ENCODE peak calls at places on chromosomes 12 and 14, in nine cellular contexts. H, Q, S, X, B, N, E, G and I are unnamed samples.

GRCh38 chr14:95044463-95045254 is 112.7 kb downstream of the DICER1 start:
- DNase-seq in H (no peak), Q (no peak), S (no peak), X (peak), B (no peak), N (no peak), E (no peak), G (no peak), I (no peak)

GRCh38 chr14:105845725-105846309 is 319.4 kb downstream of the TMEM121 start:
- DNase-seq in H (no peak), Q (no peak), S (no peak), X (no peak), B (no peak), N (no peak), E (no peak), G (no peak), I (no peak)

GRCh38 chr12:80154261-80154660 is 54.9 kb downstream of the OTOGL start:
- DNase-seq in H (no peak), Q (no peak), S (no peak), X (no peak), B (no peak), N (no peak), E (peak), G (no peak), I (peak)

GRCh38 chr12:58204086-58204485 is 262.7 kb downstream of the ATP23 start:
- DNase-seq in H (no peak), Q (no peak), S (no peak), X (no peak), B (no peak), N (peak), E (no peak), G (no peak), I (peak)

GRCh38 chr14:61221906-61222305 is 59.2 kb downstream of the TMEM30B start:
- DNase-seq in H (no peak), Q (no peak), S (no peak), X (no peak), B (no peak), N (no peak), E (peak), G (no peak), I (no peak)

GRCh38 chr12:131092911-131093901 is 139.5 kb downstream of the ADGRD1 start:
- DNase-seq in H (peak), Q (no peak), S (peak), X (peak), B (no peak), N (peak), E (peak), G (no peak), I (no peak)

GRCh38 chr14:45065951-45066350 is 18.0 kb upstream of the PRPF39 start:
- DNase-seq in H (no peak), Q (no peak), S (no peak), X (no peak), B (no peak), N (no peak), E (no peak), G (no peak), I (no peak)

GRCh38 chr12:989751-990278 is 1.2 kb upstream of the ERC1 start:
- DNase-seq in H (peak), Q (peak), S (no peak), X (peak), B (no peak), N (peak), E (peak), G (no peak), I (peak)

GRCh38 chr12:9135903-9136310 is 20.2 kb upstream of the A2M start:
- DNase-seq in H (no peak), Q (no peak), S (no peak), X (no peak), B (no peak), N (no peak), E (no peak), G (no peak), I (no peak)

GRCh38 chr12:6372403-6373003 is 2.9 kb downstream of the SCNN1A start:
- DNase-seq in H (peak), Q (peak), S (no peak), X (peak), B (no peak), N (peak), E (peak), G (no peak), I (peak)

GRCh38 chr12:67939611-67940010 is 49.6 kb upstream of the IFNG-AS1 start:
- DNase-seq in H (no peak), Q (no peak), S (no peak), X (no peak), B (no peak), N (no peak), E (no peak), G (no peak), I (no peak)

GRCh38 chr14:94679106-94679819 is 67.1 kb downstream of the SERPINA3 start:
- DNase-seq in H (no peak), Q (no peak), S (no peak), X (no peak), B (no peak), N (no peak), E (no peak), G (no peak), I (no peak)

GRCh38 chr12:104372048-104372720 is 68.6 kb downstream of the EID3 start:
- DNase-seq in H (no peak), Q (no peak), S (no peak), X (no peak), B (no peak), N (no peak), E (no peak), G (no peak), I (no peak)

GRCh38 chr12:75481774-75482173 is 1.2 kb downstream of the GLIPR1 start:
- DNase-seq in H (peak), Q (no peak), S (no peak), X (no peak), B (no peak), N (peak), E (peak), G (no peak), I (peak)

GRCh38 chr12:124599074-124599999 is 31.9 kb upstream of the NCOR2 start:
- DNase-seq in H (no peak), Q (no peak), S (no peak), X (no peak), B (no peak), N (peak), E (peak), G (no peak), I (peak)

GRCh38 chr14:92352158-92352985 is 29.4 kb downstream of the SLC24A4 start:
- DNase-seq in H (no peak), Q (peak), S (no peak), X (no peak), B (peak), N (peak), E (peak), G (no peak), I (peak)

GRCh38 chr12:57852620-57853509 is 6.3 kb upstream of the CTDSP2 start:
- DNase-seq in H (no peak), Q (peak), S (no peak), X (no peak), B (no peak), N (no peak), E (no peak), G (no peak), I (no peak)

GRCh38 chr12:42625611-42626010 is 36.1 kb upstream of the PRICKLE1 start:
- DNase-seq in H (no peak), Q (no peak), S (no peak), X (no peak), B (no peak), N (no peak), E (no peak), G (no peak), I (no peak)

GRCh38 chr12:88784166-88784565 is 203.9 kb upstream of the KITLG start:
- DNase-seq in H (no peak), Q (no peak), S (no peak), X (no peak), B (no peak), N (peak), E (no peak), G (no peak), I (peak)

GRCh38 chr14:55188686-55189295 is 2.6 kb downstream of the DLGAP5 start:
- DNase-seq in H (no peak), Q (no peak), S (no peak), X (no peak), B (no peak), N (peak), E (no peak), G (no peak), I (peak)

GRCh38 chr14:20934148-20934762 is 21.0 kb upstream of the RNASE2 start:
- DNase-seq in H (no peak), Q (peak), S (peak), X (peak), B (peak), N (peak), E (peak), G (no peak), I (peak)

GRCh38 chr12:52650520-52651081 is 1.4 kb downstream of the KRT2 start:
- DNase-seq in H (no peak), Q (no peak), S (no peak), X (peak), B (no peak), N (peak), E (no peak), G (no peak), I (no peak)

GRCh38 chr12:2259368-2259767 is 206.6 kb downstream of the CACNA1C start:
- DNase-seq in H (no peak), Q (no peak), S (no peak), X (no peak), B (no peak), N (peak), E (no peak), G (no peak), I (no peak)

GRCh38 chr14:80202888-80203562 is 8.3 kb downstream of the DIO2 start:
- DNase-seq in H (no peak), Q (peak), S (no peak), X (peak), B (peak), N (no peak), E (peak), G (no peak), I (no peak)

GRCh38 chr12:78403136-78403535 is 461.4 kb upstream of the SYT1 start:
- DNase-seq in H (peak), Q (no peak), S (no peak), X (no peak), B (no peak), N (peak), E (peak), G (no peak), I (peak)

GRCh38 chr14:58280954-58281787 is 17.2 kb upstream of the ARID4A start:
- DNase-seq in H (peak), Q (no peak), S (no peak), X (no peak), B (no peak), N (peak), E (peak), G (no peak), I (peak)

GRCh38 chr12:123891516-123892179 is 81.0 kb downstream of the CCDC92 start:
- DNase-seq in H (no peak), Q (peak), S (no peak), X (no peak), B (no peak), N (peak), E (no peak), G (no peak), I (no peak)

GRCh38 chr12:25328082-25328712 is 77.5 kb upstream of the KRAS start:
- DNase-seq in H (no peak), Q (no peak), S (no peak), X (no peak), B (no peak), N (peak), E (peak), G (no peak), I (peak)

GRCh38 chr12:1595026-1595561 is 713 bp upstream of the FBXL14 start:
- DNase-seq in H (no peak), Q (peak), S (no peak), X (no peak), B (no peak), N (peak), E (no peak), G (no peak), I (no peak)

GRCh38 chr12:93848453-93849120 is 171.4 kb downstream of the CRADD start:
- DNase-seq in H (no peak), Q (no peak), S (no peak), X (peak), B (no peak), N (no peak), E (no peak), G (no peak), I (no peak)

GRCh38 chr12:44972746-44973421 is 78.0 kb downstream of the DBX2 start:
- DNase-seq in H (peak), Q (peak), S (no peak), X (peak), B (no peak), N (peak), E (peak), G (no peak), I (peak)

GRCh38 chr14:94531187-94531586 is 21.9 kb upstream of the SERPINA12 start:
- DNase-seq in H (no peak), Q (no peak), S (no peak), X (no peak), B (no peak), N (no peak), E (no peak), G (no peak), I (no peak)

GRCh38 chr12:108630481-108631207 is 3.0 kb downstream of the SELPLG start:
- DNase-seq in H (peak), Q (no peak), S (peak), X (no peak), B (no peak), N (peak), E (peak), G (no peak), I (peak)

GRCh38 chr12:131095826-131096680 is 142.3 kb downstream of the ADGRD1 start:
- DNase-seq in H (no peak), Q (no peak), S (peak), X (no peak), B (no peak), N (no peak), E (no peak), G (no peak), I (no peak)

GRCh38 chr12:107778383-107779015 is 4.0 kb downstream of the ASCL4 start:
- DNase-seq in H (no peak), Q (no peak), S (no peak), X (peak), B (no peak), N (no peak), E (no peak), G (no peak), I (no peak)

GRCh38 chr14:72617391-72618011 is 276.4 kb downstream of the DPF3 start:
- DNase-seq in H (no peak), Q (peak), S (no peak), X (no peak), B (no peak), N (peak), E (no peak), G (no peak), I (peak)

GRCh38 chr14:72615511-72616121 is 278.3 kb downstream of the DPF3 start:
- DNase-seq in H (no peak), Q (no peak), S (no peak), X (no peak), B (no peak), N (peak), E (peak), G (no peak), I (peak)

GRCh38 chr12:121144416-121144914 is 11.8 kb downstream of the P2RX7 start:
- DNase-seq in H (peak), Q (no peak), S (no peak), X (peak), B (no peak), N (peak), E (peak), G (no peak), I (peak)